ENCODE peak calls at places on chromosomes 2 and 18, in eight cellular contexts. One of them, this sample, is unnamed.
A peak's percentile ranks its signal among the peaks of the same experiment; 100 is the strongest.

GRCh38 chr2:42810126-42810970 is 18.0 kb upstream of the HAAO start:
- DNase-seq in AG09309: peak; percentile 87
- DNase-seq in natural killer cell: peak; percentile 99
- DNase-seq in GM23338: peak; percentile 90
- DNase-seq in pancreas: peak; percentile 97
- DNase-seq in HCT116: peak; percentile 86
- DNase-seq in foreskin fibroblast: peak; percentile 94
- DNase-seq in kidney epithelial cell: peak; percentile 82
- DNase-seq in this sample: peak; percentile 99

GRCh38 chr18:400466-400865 is 100.0 kb downstream of the COLEC12 start:
- DNase-seq in HCT116: no peak
- DNase-seq in pancreas: no peak
- DNase-seq in AG09309: peak; percentile 96
- DNase-seq in foreskin fibroblast: peak; percentile 70
- DNase-seq in kidney epithelial cell: no peak
- DNase-seq in GM23338: no peak
- DNase-seq in natural killer cell: no peak
- DNase-seq in this sample: no peak

GRCh38 chr2:206783718-206784117 is 18.3 kb downstream of the FASTKD2 start:
- DNase-seq in pancreas: no peak
- DNase-seq in natural killer cell: no peak
- DNase-seq in HCT116: no peak
- DNase-seq in GM23338: peak; percentile 65
- DNase-seq in kidney epithelial cell: no peak
- DNase-seq in AG09309: no peak
- DNase-seq in foreskin fibroblast: no peak
- DNase-seq in this sample: no peak

GRCh38 chr18:58363767-58364540 is 264.9 kb downstream of the ALPK2 start:
- DNase-seq in natural killer cell: no peak
- DNase-seq in kidney epithelial cell: no peak
- DNase-seq in pancreas: no peak
- DNase-seq in foreskin fibroblast: peak; percentile 29
- DNase-seq in HCT116: no peak
- DNase-seq in GM23338: no peak
- DNase-seq in AG09309: peak; percentile 32
- DNase-seq in this sample: no peak

GRCh38 chr2:8628179-8628869 is 53.5 kb upstream of the ID2 start:
- DNase-seq in natural killer cell: no peak
- DNase-seq in kidney epithelial cell: no peak
- DNase-seq in AG09309: no peak
- DNase-seq in pancreas: no peak
- DNase-seq in foreskin fibroblast: no peak
- DNase-seq in GM23338: peak; percentile 24
- DNase-seq in HCT116: peak; percentile 75
- DNase-seq in this sample: no peak

GRCh38 chr2:61889212-61889956 is 928 bp upstream of the CCT4 start:
- DNase-seq in AG09309: no peak
- DNase-seq in pancreas: peak; percentile 38
- DNase-seq in foreskin fibroblast: no peak
- DNase-seq in GM23338: no peak
- DNase-seq in kidney epithelial cell: no peak
- DNase-seq in natural killer cell: peak; percentile 18
- DNase-seq in HCT116: no peak
- DNase-seq in this sample: peak; percentile 25

GRCh38 chr2:168999668-169000213 is 31.4 kb downstream of the ABCB11 start:
- DNase-seq in GM23338: no peak
- DNase-seq in kidney epithelial cell: no peak
- DNase-seq in HCT116: no peak
- DNase-seq in natural killer cell: no peak
- DNase-seq in foreskin fibroblast: no peak
- DNase-seq in AG09309: no peak
- DNase-seq in pancreas: no peak
- DNase-seq in this sample: no peak

GRCh38 chr2:39264733-39265132 is 21.0 kb upstream of the CDKL4 start:
- DNase-seq in foreskin fibroblast: no peak
- DNase-seq in GM23338: no peak
- DNase-seq in kidney epithelial cell: no peak
- DNase-seq in AG09309: no peak
- DNase-seq in natural killer cell: no peak
- DNase-seq in HCT116: no peak
- DNase-seq in pancreas: no peak
- DNase-seq in this sample: no peak

GRCh38 chr2:164992818-164993217 is 37.5 kb upstream of the SLC38A11 start:
- DNase-seq in pancreas: peak; percentile 62
- DNase-seq in natural killer cell: no peak
- DNase-seq in foreskin fibroblast: peak; percentile 77
- DNase-seq in GM23338: peak; percentile 90
- DNase-seq in AG09309: peak; percentile 87
- DNase-seq in HCT116: peak; percentile 58
- DNase-seq in kidney epithelial cell: no peak
- DNase-seq in this sample: peak; percentile 54

DNA sequence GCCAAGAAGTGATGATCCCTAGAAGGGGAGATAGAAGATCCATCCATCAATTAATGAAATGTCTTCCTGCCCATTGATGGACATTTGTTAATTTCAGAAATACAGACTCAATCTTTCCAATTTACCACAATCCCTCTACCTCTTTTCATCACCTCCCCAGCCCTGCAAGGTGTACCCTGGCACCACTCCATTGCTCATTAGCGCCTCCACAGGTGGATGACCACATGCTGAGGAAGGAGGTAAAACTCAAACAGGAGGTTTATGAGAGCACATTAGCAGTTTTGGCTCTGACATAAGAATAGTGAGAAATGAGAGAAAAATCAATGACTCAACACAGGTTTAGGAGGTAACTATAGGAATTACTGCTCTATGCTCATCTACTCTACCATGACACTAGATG is 208.0 kb downstream of the C1D start:
- DNase-seq in HCT116: no peak
- DNase-seq in AG09309: no peak
- DNase-seq in kidney epithelial cell: no peak
- DNase-seq in GM23338: peak; percentile 41
- DNase-seq in pancreas: no peak
- DNase-seq in foreskin fibroblast: no peak
- DNase-seq in natural killer cell: no peak
- DNase-seq in this sample: no peak
- TF ChIP-seq CTCF in HCT116: peak; percentile 60
- TF ChIP-seq CTCF in AG09309: peak; percentile 4
- TF ChIP-seq CTCF in kidney epithelial cell: no peak
- TF ChIP-seq CTCF in GM23338: peak; percentile 67
- TF ChIP-seq CTCF in pancreas: no peak
- TF ChIP-seq CTCF in foreskin fibroblast: no peak
- TF ChIP-seq CTCF in natural killer cell: no peak
- TF ChIP-seq CTCF in this sample: no peak

GRCh38 chr2:158095269-158095668 is 6.4 kb upstream of the UPP2 start:
- DNase-seq in GM23338: no peak
- DNase-seq in HCT116: no peak
- DNase-seq in kidney epithelial cell: no peak
- DNase-seq in foreskin fibroblast: no peak
- DNase-seq in natural killer cell: no peak
- DNase-seq in pancreas: no peak
- DNase-seq in AG09309: no peak
- DNase-seq in this sample: no peak

GRCh38 chr2:158097481-158097880 is 4.2 kb upstream of the UPP2 start:
- DNase-seq in AG09309: no peak
- DNase-seq in foreskin fibroblast: no peak
- DNase-seq in kidney epithelial cell: no peak
- DNase-seq in natural killer cell: no peak
- DNase-seq in HCT116: no peak
- DNase-seq in GM23338: peak; percentile 5
- DNase-seq in pancreas: no peak
- DNase-seq in this sample: no peak

GRCh38 chr2:158098171-158098570 is 3.5 kb upstream of the UPP2 start:
- DNase-seq in foreskin fibroblast: no peak
- DNase-seq in kidney epithelial cell: no peak
- DNase-seq in HCT116: no peak
- DNase-seq in AG09309: no peak
- DNase-seq in natural killer cell: no peak
- DNase-seq in GM23338: peak; percentile 11
- DNase-seq in pancreas: no peak
- DNase-seq in this sample: no peak

GRCh38 chr2:158094487-158095092 is 7.1 kb upstream of the UPP2 start:
- DNase-seq in foreskin fibroblast: no peak
- DNase-seq in HCT116: no peak
- DNase-seq in GM23338: no peak
- DNase-seq in kidney epithelial cell: peak; percentile 56
- DNase-seq in pancreas: no peak
- DNase-seq in AG09309: no peak
- DNase-seq in natural killer cell: no peak
- DNase-seq in this sample: no peak

GRCh38 chr2:158095912-158096311 is 5.8 kb upstream of the UPP2 start:
- DNase-seq in GM23338: peak; percentile 14
- DNase-seq in pancreas: no peak
- DNase-seq in natural killer cell: no peak
- DNase-seq in AG09309: no peak
- DNase-seq in kidney epithelial cell: no peak
- DNase-seq in HCT116: no peak
- DNase-seq in foreskin fibroblast: no peak
- DNase-seq in this sample: no peak
- TF ChIP-seq CTCF in GM23338: peak; percentile 30
- TF ChIP-seq CTCF in pancreas: no peak
- TF ChIP-seq CTCF in natural killer cell: no peak
- TF ChIP-seq CTCF in AG09309: no peak
- TF ChIP-seq CTCF in kidney epithelial cell: no peak
- TF ChIP-seq CTCF in HCT116: no peak
- TF ChIP-seq CTCF in foreskin fibroblast: no peak
- TF ChIP-seq CTCF in this sample: no peak

DNA sequence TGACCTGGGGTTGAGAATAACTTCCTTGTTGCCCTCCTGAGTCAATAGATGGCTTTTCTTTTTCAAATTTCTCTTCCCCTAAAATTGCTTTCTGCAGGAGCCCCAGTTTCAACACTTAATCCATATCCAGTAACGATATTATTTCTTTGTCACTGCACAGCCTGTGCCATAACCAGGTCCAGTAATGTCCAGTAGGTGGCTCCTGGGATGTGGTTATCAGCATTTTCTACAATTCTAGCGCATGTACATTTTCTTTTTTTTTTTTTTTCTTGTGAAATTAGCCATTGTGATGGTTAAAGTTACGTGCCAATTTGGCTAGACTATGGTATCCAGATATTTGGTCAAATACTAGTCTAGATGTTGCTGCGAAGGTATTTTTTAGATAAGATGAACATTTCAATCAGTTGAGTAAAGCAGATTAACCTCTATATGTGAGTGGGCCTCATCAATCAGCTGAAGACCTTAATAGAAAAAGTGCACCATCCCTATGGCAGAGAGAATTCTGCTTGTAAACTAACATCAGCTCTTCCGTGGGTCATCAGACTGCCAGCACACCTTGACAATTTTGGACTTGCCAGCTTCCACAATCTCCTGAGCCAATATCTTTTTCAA is 72.9 kb upstream of the SCG2 start:
- DNase-seq in AG09309: no peak
- DNase-seq in GM23338: no peak
- DNase-seq in foreskin fibroblast: peak; percentile 28
- DNase-seq in kidney epithelial cell: no peak
- DNase-seq in natural killer cell: no peak
- DNase-seq in HCT116: peak; percentile 54
- DNase-seq in pancreas: peak; percentile 10
- DNase-seq in this sample: no peak
- TF ChIP-seq CTCF in AG09309: peak; percentile 68
- TF ChIP-seq CTCF in GM23338: peak; percentile 41
- TF ChIP-seq CTCF in foreskin fibroblast: peak; percentile 64
- TF ChIP-seq CTCF in kidney epithelial cell: peak; percentile 74
- TF ChIP-seq CTCF in natural killer cell: no peak
- TF ChIP-seq CTCF in HCT116: peak; percentile 81
- TF ChIP-seq CTCF in pancreas: no peak
- TF ChIP-seq CTCF in this sample: no peak

DNA sequence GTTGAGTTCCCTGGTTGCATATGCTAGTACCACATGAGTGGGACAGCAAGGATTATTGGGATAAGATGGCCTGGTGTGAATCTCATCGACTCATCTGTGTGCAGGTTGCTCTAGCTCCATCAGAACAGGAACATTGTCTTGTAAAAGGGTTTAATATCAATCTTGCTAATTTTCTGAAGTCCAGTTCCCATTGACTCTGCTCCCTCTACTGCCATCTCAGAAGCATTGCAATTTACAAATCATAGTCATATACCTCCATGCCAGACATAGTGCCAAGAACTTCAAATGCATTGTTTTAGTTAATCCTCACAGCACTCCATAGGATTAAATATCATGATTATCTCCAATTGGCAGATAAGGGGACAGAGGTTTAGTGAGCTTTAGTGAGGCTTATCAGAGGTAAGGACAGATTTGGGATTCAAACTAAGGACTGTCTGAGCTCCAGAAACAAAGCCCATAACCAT is 4.8 kb upstream of the STAT4 start:
- DNase-seq in HCT116: peak; percentile 42
- DNase-seq in GM23338: no peak
- DNase-seq in kidney epithelial cell: no peak
- DNase-seq in natural killer cell: no peak
- DNase-seq in pancreas: no peak
- DNase-seq in AG09309: peak; percentile 48
- DNase-seq in foreskin fibroblast: peak; percentile 41
- DNase-seq in this sample: no peak
- TF ChIP-seq CTCF in HCT116: peak; percentile 62
- TF ChIP-seq CTCF in GM23338: peak; percentile 61
- TF ChIP-seq CTCF in kidney epithelial cell: peak; percentile 62
- TF ChIP-seq CTCF in natural killer cell: peak; percentile 73
- TF ChIP-seq CTCF in pancreas: peak; percentile 22
- TF ChIP-seq CTCF in AG09309: peak; percentile 76
- TF ChIP-seq CTCF in foreskin fibroblast: peak; percentile 70
- TF ChIP-seq CTCF in this sample: no peak